ENCODE peak calls at places on chromosome 12, in nine cellular contexts. T is lower lobe of right lung, G is upper lobe of right lung, F is body of pancreas, A is left ventricle myocardium inferior, Q is BE2C, R is IMR-90, D is ascending aorta, U is uterus. Z is an unnamed sample. For H3K36me3, the result is how much of the 10 kb centered on the place peaks cover.

GRCh38 chr12:11765817-11766794 is 116.6 kb downstream of the ETV6 start:
- DNase-seq in T (peak), G (no peak), F (no peak), A (no peak), Q (no peak), R (peak), D (peak), U (peak), Z (no peak)

GRCh38 chr12:80838708-80839107 is 99.0 kb downstream of the LIN7A start:
- DNase-seq in T (no peak), G (no peak), F (no peak), A (no peak), Q (no peak), R (no peak), D (no peak), U (no peak), Z (no peak)

GRCh38 chr12:119176267-119177055 is 2.3 kb upstream of the HSPB8 start:
- DNase-seq in T (peak), G (peak), F (peak), A (peak), Q (peak), R (peak), D (peak), U (peak), Z (peak)

GRCh38 chr12:80443974-80444666 is at the start of gene PTPRQ:
- DNase-seq in T (no peak), G (no peak), F (no peak), A (no peak), Q (no peak), R (peak), D (no peak), U (no peak), Z (no peak)

GRCh38 chr12:15088115-15088514 is 115.3 kb downstream of the PDE6H start:
- DNase-seq in T (no peak), G (no peak), F (no peak), A (no peak), Q (no peak), R (no peak), D (no peak), U (no peak), Z (no peak)

GRCh38 chr12:124410354-124411175 is 115.7 kb downstream of the RFLNA start:
- DNase-seq in T (no peak), G (no peak), F (peak), A (no peak), Q (peak), R (peak), D (no peak), U (no peak), Z (no peak)

GRCh38 chr12:113271853-113272561 is 50.7 kb downstream of the TPCN1 start:
- DNase-seq in T (peak), G (peak), F (peak), A (peak), Q (peak), R (peak), D (peak), U (peak), Z (peak)

GRCh38 chr12:389138-390096 is at the start of gene KDM5A:
- DNase-seq in T (peak), G (peak), F (peak), A (peak), Q (peak), R (peak), D (peak), U (peak), Z (peak)

GRCh38 chr12:122946690-122947271 is 19.5 kb downstream of the ABCB9 start:
- DNase-seq in T (peak), G (peak), F (peak), A (peak), Q (peak), R (peak), D (peak), U (peak), Z (peak)

GRCh38 chr12:4855121-4855924 is 54.4 kb upstream of the KCNA1 start:
- DNase-seq in T (no peak), G (no peak), F (peak), A (no peak), Q (peak), R (peak), D (peak), U (peak), Z (peak)

GRCh38 chr12:113232787-113233585 is 11.7 kb downstream of the TPCN1 start:
- DNase-seq in T (peak), G (no peak), F (no peak), A (peak), Q (no peak), R (no peak), D (peak), U (no peak), Z (peak)

GRCh38 chr12:50928392-50928791 is 24.0 kb upstream of the HIGD1C start:
- DNase-seq in T (no peak), G (no peak), F (no peak), A (no peak), Q (peak), R (no peak), D (no peak), U (no peak), Z (no peak)

GRCh38 chr12:128727999-128728398 is 95.8 kb downstream of the SLC15A4 start:
- DNase-seq in T (no peak), G (no peak), F (no peak), A (no peak), Q (no peak), R (no peak), D (no peak), U (no peak), Z (no peak)

GRCh38 chr12:22406622-22407021 is 72.1 kb upstream of the ST8SIA1 start:
- DNase-seq in T (no peak), G (no peak), F (no peak), A (no peak), Q (no peak), R (no peak), D (no peak), U (no peak), Z (no peak)

GRCh38 chr12:81798294-81798693 is 39.1 kb upstream of the PPFIA2 start:
- DNase-seq in T (no peak), G (no peak), F (no peak), A (no peak), Q (no peak), R (no peak), D (no peak), U (no peak), Z (no peak)

GRCh38 chr12:19657401-19657800 is 218.1 kb downstream of the AEBP2 start:
- DNase-seq in T (no peak), G (no peak), F (no peak), A (no peak), Q (no peak), R (peak), D (no peak), U (no peak), Z (no peak)

GRCh38 chr12:121788176-121788818 is 5.2 kb downstream of the RHOF start:
- DNase-seq in T (no peak), G (no peak), F (no peak), A (no peak), Q (no peak), R (no peak), D (no peak), U (no peak), Z (no peak)

GRCh38 chr12:3119745-3120660 is 42.8 kb downstream of the TSPAN9 start:
- DNase-seq in T (peak), G (peak), F (peak), A (peak), Q (no peak), R (peak), D (peak), U (no peak), Z (peak)

GRCh38 chr12:13173537-13173936 is 23.0 kb upstream of the EMP1 start:
- DNase-seq in T (peak), G (no peak), F (peak), A (peak), Q (no peak), R (peak), D (peak), U (peak), Z (peak)

GRCh38 chr12:7937867-7938506 is 2.0 kb upstream of the SLC2A3 start:
- DNase-seq in T (no peak), G (no peak), F (no peak), A (no peak), Q (no peak), R (no peak), D (no peak), U (no peak), Z (no peak)

GRCh38 chr12:1413930-1414329 is 180.5 kb downstream of the FBXL14 start:
- DNase-seq in T (no peak), G (no peak), F (no peak), A (no peak), Q (no peak), R (no peak), D (no peak), U (no peak), Z (no peak)

GRCh38 chr12:14308516-14308915 is 57.0 kb upstream of the ATF7IP start:
- DNase-seq in T (no peak), G (no peak), F (no peak), A (no peak), Q (no peak), R (no peak), D (no peak), U (no peak), Z (no peak)

GRCh38 chr12:116760621-116761020 is 22.5 kb downstream of the RNFT2 start:
- DNase-seq in T (no peak), G (peak), F (no peak), A (no peak), Q (no peak), R (no peak), D (no peak), U (no peak), Z (no peak)

GRCh38 chr12:9047105-9047504 is 57.8 kb downstream of the KLRG1 start:
- DNase-seq in T (no peak), G (no peak), F (no peak), A (no peak), Q (no peak), R (no peak), D (no peak), U (no peak), Z (no peak)

DNA sequence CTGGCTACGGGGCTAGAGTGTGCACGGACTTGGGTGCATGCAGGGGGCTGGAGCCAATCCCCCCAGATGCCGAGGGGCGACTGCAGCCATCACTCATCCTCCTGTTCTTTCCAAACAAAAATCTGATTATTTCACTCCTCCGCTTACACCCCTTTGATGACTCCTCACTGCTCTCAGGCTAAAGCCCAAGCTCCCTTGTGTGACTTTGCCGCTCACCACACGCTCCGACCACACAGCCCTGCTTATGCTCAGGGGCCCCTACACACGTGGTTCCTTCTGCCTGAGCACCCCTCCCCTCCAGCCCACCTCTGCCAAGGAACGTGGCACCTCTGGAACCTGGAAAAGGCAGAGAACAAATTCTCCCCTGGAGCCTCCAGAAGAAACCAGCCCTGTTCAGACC is 13.7 kb downstream of the CHFR start:
- DNase-seq in T (no peak), G (no peak), F (no peak), A (no peak), Q (no peak), R (no peak), D (no peak), U (no peak), Z (no peak)
- H3K36me3 ChIP-seq in T (half or more), G (half or more), F (under half), A (half or more), Q (under half), R (half or more), D (half or more), U (under half), Z (under half)

DNA sequence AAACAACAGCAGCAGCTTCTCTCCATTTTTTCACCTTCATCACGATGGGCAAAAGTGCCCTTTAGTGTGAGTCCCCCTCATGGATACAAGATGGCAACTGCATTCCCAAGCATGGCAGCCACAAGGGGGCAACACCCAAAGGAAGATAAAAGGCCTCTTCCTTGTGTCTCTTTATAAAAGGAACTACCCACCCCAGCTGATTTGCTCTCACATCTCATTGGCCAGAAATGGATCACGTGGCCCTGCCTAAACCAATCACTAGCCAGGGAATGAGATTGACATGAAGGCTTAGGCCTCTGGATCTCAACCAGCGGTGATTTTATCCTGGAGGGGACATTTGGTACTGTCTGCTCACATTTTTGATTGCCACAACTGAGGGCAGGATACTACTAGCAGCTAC is 21.9 kb upstream of the IFT81 start:
- DNase-seq in T (no peak), G (no peak), F (no peak), A (no peak), Q (peak), R (peak), D (no peak), U (peak), Z (no peak)
- TF ChIP-seq CTCF in T (peak), G (peak), F (no peak), A (peak), Q (peak), R (peak), D (peak), U (peak), Z (peak)

DNA sequence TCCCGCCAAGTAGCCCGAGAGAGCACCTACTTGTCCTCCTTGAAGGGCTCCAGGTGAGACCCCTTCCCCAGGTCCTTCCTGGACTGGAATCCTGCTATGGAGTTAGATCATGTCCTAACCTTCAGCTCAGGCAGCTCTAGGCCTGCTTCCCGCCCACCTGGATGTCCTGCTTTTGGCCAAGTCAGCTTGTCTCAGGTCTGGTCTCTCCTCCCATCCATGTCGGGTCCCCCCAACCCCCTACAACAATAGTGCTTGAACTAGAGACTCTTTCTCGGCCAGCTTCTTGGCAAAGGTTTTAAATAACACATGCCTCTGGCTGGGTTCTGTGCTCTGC is 3.6 kb downstream of the NAB2 start:
- DNase-seq in T (no peak), G (no peak), F (no peak), A (no peak), Q (no peak), R (no peak), D (no peak), U (no peak), Z (no peak)
- H3K36me3 ChIP-seq in T (half or more), G (half or more), F (under half), A (half or more), Q (under half), R (half or more), D (half or more), U (under half), Z (half or more)

DNA sequence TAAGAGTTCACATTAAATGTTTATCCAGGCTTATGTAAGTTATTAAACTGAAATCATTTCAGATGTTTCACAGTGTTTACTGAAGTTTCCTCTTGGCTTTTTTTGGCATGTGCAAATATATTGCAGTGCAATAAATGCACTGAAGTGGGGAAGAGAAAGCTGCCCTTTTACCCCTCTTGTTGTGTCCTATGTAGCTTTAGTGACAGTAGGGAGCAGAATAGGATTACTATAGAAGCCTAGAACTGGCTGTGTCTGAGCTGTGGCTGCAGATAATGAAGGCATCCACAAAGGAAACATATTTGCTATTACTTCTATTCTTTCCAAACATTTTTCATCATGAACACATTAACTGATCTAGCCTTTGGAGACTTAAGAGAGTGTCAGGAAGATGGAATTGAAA is 24.1 kb upstream of the CNTN1 start:
- DNase-seq in T (no peak), G (no peak), F (no peak), A (no peak), Q (no peak), R (no peak), D (no peak), U (no peak), Z (no peak)
- TF ChIP-seq CTCF in T (no peak), G (no peak), F (no peak), A (no peak), Q (peak), R (no peak), D (no peak), U (no peak), Z (no peak)

DNA sequence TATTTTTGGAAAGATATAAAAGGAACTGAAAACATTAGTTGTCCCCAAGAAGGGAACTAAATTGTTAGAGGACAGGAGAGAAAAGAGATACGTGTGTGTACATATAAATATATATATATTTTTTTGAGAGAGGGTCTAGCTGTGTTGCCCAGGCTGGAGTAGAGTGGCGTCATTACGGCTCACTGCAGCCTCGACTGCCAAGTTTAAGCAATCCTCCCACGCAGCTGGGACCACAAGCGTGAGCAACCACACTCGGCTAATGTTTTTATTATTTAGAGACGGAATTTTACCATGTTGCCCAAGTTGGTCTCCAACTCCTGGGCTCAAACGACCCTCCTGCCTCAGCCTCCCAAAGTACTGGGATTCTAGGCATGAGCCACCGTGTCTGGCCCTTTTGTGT is 16.2 kb upstream of the NOP2 start:
- DNase-seq in T (no peak), G (no peak), F (no peak), A (no peak), Q (no peak), R (no peak), D (no peak), U (no peak), Z (no peak)
- H3K36me3 ChIP-seq in T (half or more), G (half or more), F (under half), A (half or more), Q (half or more), R (half or more), D (half or more), U (under half), Z (half or more)

DNA sequence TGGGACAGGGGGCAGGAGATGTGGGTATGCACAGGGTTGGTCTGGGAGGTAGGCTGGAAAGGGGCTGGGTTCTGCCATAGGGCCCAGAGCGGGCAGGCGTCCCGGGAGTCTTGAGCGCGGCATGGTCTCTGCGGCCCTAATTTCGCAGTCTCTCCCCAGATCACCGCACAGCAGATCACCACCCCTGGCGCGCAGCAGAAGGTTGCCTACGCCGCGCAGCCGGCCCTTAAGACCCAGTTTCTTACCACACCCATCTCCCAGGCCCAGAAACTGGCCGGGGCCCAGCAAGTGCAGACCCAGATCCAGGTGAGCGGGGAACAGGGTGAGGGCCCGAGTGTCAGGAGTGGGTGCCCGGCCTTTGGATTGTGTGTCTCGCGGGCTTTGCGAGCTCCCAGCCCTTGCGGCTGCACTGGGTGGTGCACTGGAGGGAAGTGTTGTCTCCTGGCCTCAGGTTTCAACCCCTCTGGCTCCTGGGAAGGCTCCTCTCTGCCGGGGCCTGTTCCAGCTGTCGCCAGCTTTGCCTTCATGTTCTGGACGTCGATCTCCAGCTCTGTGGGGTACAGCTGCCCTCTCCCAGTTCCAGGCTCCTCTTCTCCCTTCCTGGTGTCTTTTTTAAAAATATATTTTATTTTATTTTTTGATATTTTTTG is 74.7 kb downstream of the DDX51 start:
- DNase-seq in T (no peak), G (no peak), F (no peak), A (no peak), Q (no peak), R (no peak), D (no peak), U (no peak), Z (no peak)
- TF ChIP-seq CTCF in T (no peak), G (no peak), F (no peak), A (no peak), Q (no peak), R (no peak), D (no peak), U (no peak), Z (no peak)